ENCODE peak calls at places on chromosomes 4 and X, in six cellular contexts. One of them, this sample, is unnamed.

GRCh38 chrX:397575-397974 is 10.9 kb upstream of the PPP2R3B start:
- DNase-seq in H9: peak
- DNase-seq in mesenchymal stem cell: peak
- DNase-seq in H1: peak
- DNase-seq in IMR-90: peak
- DNase-seq in neuronal stem cell: peak
- DNase-seq in this sample: peak

GRCh38 chr4:48223633-48224295 is 45.9 kb downstream of the TEC start:
- DNase-seq in H1: no peak
- DNase-seq in mesenchymal stem cell: peak
- DNase-seq in IMR-90: peak
- DNase-seq in H9: no peak
- DNase-seq in neuronal stem cell: no peak
- DNase-seq in this sample: no peak

GRCh38 chrX:2351999-2352995 is 148.5 kb downstream of the DHRSX start:
- DNase-seq in mesenchymal stem cell: peak
- DNase-seq in neuronal stem cell: no peak
- DNase-seq in IMR-90: peak
- DNase-seq in H1: no peak
- DNase-seq in H9: no peak
- DNase-seq in this sample: peak

GRCh38 chrX:16786791-16787735 is 797 bp downstream of the TXLNG start:
- DNase-seq in mesenchymal stem cell: no peak
- DNase-seq in IMR-90: no peak
- DNase-seq in H1: peak
- DNase-seq in H9: no peak
- DNase-seq in neuronal stem cell: no peak
- DNase-seq in this sample: no peak

GRCh38 chrX:101417981-101418841 is 10.2 kb downstream of the HNRNPH2 start:
- DNase-seq in IMR-90: no peak
- DNase-seq in H9: peak
- DNase-seq in mesenchymal stem cell: peak
- DNase-seq in neuronal stem cell: peak
- DNase-seq in H1: peak
- DNase-seq in this sample: peak

GRCh38 chrX:148601034-148601433 is 100.6 kb downstream of the AFF2 start:
- DNase-seq in H9: no peak
- DNase-seq in IMR-90: no peak
- DNase-seq in neuronal stem cell: no peak
- DNase-seq in H1: no peak
- DNase-seq in mesenchymal stem cell: peak
- DNase-seq in this sample: peak

GRCh38 chrX:13507893-13508292 is 61.5 kb upstream of the EGFL6 start:
- DNase-seq in H9: no peak
- DNase-seq in H1: no peak
- DNase-seq in neuronal stem cell: no peak
- DNase-seq in mesenchymal stem cell: no peak
- DNase-seq in IMR-90: no peak
- DNase-seq in this sample: no peak

GRCh38 chr4:24973471-24974251 is 57.1 kb downstream of the LGI2 start:
- DNase-seq in H1: no peak
- DNase-seq in IMR-90: peak
- DNase-seq in neuronal stem cell: no peak
- DNase-seq in mesenchymal stem cell: no peak
- DNase-seq in H9: peak
- DNase-seq in this sample: no peak

GRCh38 chr4:31461425-31461824 is 741.3 kb downstream of the PCDH7 start:
- DNase-seq in neuronal stem cell: no peak
- DNase-seq in mesenchymal stem cell: peak
- DNase-seq in H9: no peak
- DNase-seq in H1: no peak
- DNase-seq in IMR-90: no peak
- DNase-seq in this sample: no peak

GRCh38 chr4:19026281-19026680 is 1004.7 kb upstream of the LCORL start:
- DNase-seq in H9: no peak
- DNase-seq in mesenchymal stem cell: no peak
- DNase-seq in H1: no peak
- DNase-seq in IMR-90: no peak
- DNase-seq in neuronal stem cell: no peak
- DNase-seq in this sample: no peak

GRCh38 chrX:115428011-115428410 is 133.0 kb upstream of the PLS3 start:
- DNase-seq in IMR-90: no peak
- DNase-seq in H9: no peak
- DNase-seq in H1: no peak
- DNase-seq in neuronal stem cell: no peak
- DNase-seq in mesenchymal stem cell: no peak
- DNase-seq in this sample: no peak

GRCh38 chr4:137692205-137692604 is 159.9 kb upstream of the PCDH18 start:
- DNase-seq in IMR-90: no peak
- DNase-seq in mesenchymal stem cell: no peak
- DNase-seq in H9: no peak
- DNase-seq in H1: no peak
- DNase-seq in neuronal stem cell: no peak
- DNase-seq in this sample: no peak

GRCh38 chr4:173499568-173500535 is 30.2 kb downstream of the HAND2 start:
- DNase-seq in H9: peak
- DNase-seq in mesenchymal stem cell: no peak
- DNase-seq in neuronal stem cell: no peak
- DNase-seq in H1: peak
- DNase-seq in IMR-90: no peak
- DNase-seq in this sample: peak

GRCh38 chr4:182447938-182448280 is 204.7 kb downstream of the TENM3 start:
- DNase-seq in neuronal stem cell: no peak
- DNase-seq in mesenchymal stem cell: no peak
- DNase-seq in H1: no peak
- DNase-seq in IMR-90: no peak
- DNase-seq in H9: no peak
- DNase-seq in this sample: no peak

GRCh38 chr4:133865606-133866327 is 335.8 kb downstream of the PABPC4L start:
- DNase-seq in mesenchymal stem cell: peak
- DNase-seq in H9: no peak
- DNase-seq in IMR-90: peak
- DNase-seq in H1: no peak
- DNase-seq in neuronal stem cell: peak
- DNase-seq in this sample: peak

GRCh38 chr4:137124278-137124932 is 407.9 kb downstream of the PCDH18 start:
- DNase-seq in mesenchymal stem cell: peak
- DNase-seq in H9: no peak
- DNase-seq in neuronal stem cell: peak
- DNase-seq in H1: no peak
- DNase-seq in IMR-90: peak
- DNase-seq in this sample: peak

GRCh38 chr4:112279025-112279881 is 6.5 kb downstream of the TIFA start:
- DNase-seq in mesenchymal stem cell: no peak
- DNase-seq in H9: no peak
- DNase-seq in IMR-90: peak
- DNase-seq in neuronal stem cell: no peak
- DNase-seq in H1: no peak
- DNase-seq in this sample: no peak

GRCh38 chr4:81260443-81261102 is 45.6 kb upstream of the PRKG2 start:
- DNase-seq in mesenchymal stem cell: no peak
- DNase-seq in IMR-90: no peak
- DNase-seq in H1: peak
- DNase-seq in neuronal stem cell: no peak
- DNase-seq in H9: peak
- DNase-seq in this sample: peak

GRCh38 chr4:118905546-118905945 is 16.9 kb downstream of the SYNPO2 start:
- DNase-seq in neuronal stem cell: no peak
- DNase-seq in H9: no peak
- DNase-seq in mesenchymal stem cell: peak
- DNase-seq in H1: no peak
- DNase-seq in IMR-90: peak
- DNase-seq in this sample: peak

GRCh38 chr4:108483650-108484049 is 136.7 kb upstream of the RPL34 start:
- DNase-seq in neuronal stem cell: no peak
- DNase-seq in IMR-90: no peak
- DNase-seq in H1: no peak
- DNase-seq in mesenchymal stem cell: no peak
- DNase-seq in H9: no peak
- DNase-seq in this sample: no peak

GRCh38 chr4:39354178-39354503 is 12.0 kb downstream of the RFC1 start:
- DNase-seq in H1: no peak
- DNase-seq in IMR-90: no peak
- DNase-seq in H9: no peak
- DNase-seq in mesenchymal stem cell: no peak
- DNase-seq in neuronal stem cell: no peak
- DNase-seq in this sample: no peak

GRCh38 chrX:139112432-139112831 is 400.9 kb upstream of the FGF13 start:
- DNase-seq in H9: no peak
- DNase-seq in H1: no peak
- DNase-seq in neuronal stem cell: no peak
- DNase-seq in IMR-90: no peak
- DNase-seq in mesenchymal stem cell: no peak
- DNase-seq in this sample: no peak

GRCh38 chrX:108114541-108114940 is 23.0 kb downstream of the ATG4A start:
- DNase-seq in H9: no peak
- DNase-seq in H1: no peak
- DNase-seq in mesenchymal stem cell: no peak
- DNase-seq in neuronal stem cell: no peak
- DNase-seq in IMR-90: no peak
- DNase-seq in this sample: no peak

GRCh38 chr4:152265149-152265621 is 270.7 kb downstream of the FBXW7 start:
- DNase-seq in neuronal stem cell: no peak
- DNase-seq in IMR-90: peak
- DNase-seq in mesenchymal stem cell: peak
- DNase-seq in H9: no peak
- DNase-seq in H1: no peak
- DNase-seq in this sample: no peak

GRCh38 chr4:118682928-118683327 is 2.3 kb upstream of the METTL14 start:
- DNase-seq in H9: no peak
- DNase-seq in IMR-90: peak
- DNase-seq in neuronal stem cell: no peak
- DNase-seq in H1: no peak
- DNase-seq in mesenchymal stem cell: peak
- DNase-seq in this sample: peak

GRCh38 chr4:154692311-154692818 is 51.4 kb upstream of the LRAT start:
- DNase-seq in mesenchymal stem cell: no peak
- DNase-seq in H9: no peak
- DNase-seq in H1: no peak
- DNase-seq in neuronal stem cell: no peak
- DNase-seq in IMR-90: no peak
- DNase-seq in this sample: no peak

GRCh38 chrX:48997455-48997854 is 4.6 kb downstream of the GRIPAP1 start:
- DNase-seq in mesenchymal stem cell: no peak
- DNase-seq in H9: no peak
- DNase-seq in neuronal stem cell: no peak
- DNase-seq in IMR-90: no peak
- DNase-seq in H1: no peak
- DNase-seq in this sample: no peak
- H2BK15ac ChIP-seq in mesenchymal stem cell: no peak
- H2BK15ac ChIP-seq in H9: no peak
- H2BK15ac ChIP-seq in neuronal stem cell: no peak
- H2BK15ac ChIP-seq in IMR-90: no peak
- H2BK15ac ChIP-seq in H1: no peak
- H2BK15ac ChIP-seq in this sample: no peak

DNA sequence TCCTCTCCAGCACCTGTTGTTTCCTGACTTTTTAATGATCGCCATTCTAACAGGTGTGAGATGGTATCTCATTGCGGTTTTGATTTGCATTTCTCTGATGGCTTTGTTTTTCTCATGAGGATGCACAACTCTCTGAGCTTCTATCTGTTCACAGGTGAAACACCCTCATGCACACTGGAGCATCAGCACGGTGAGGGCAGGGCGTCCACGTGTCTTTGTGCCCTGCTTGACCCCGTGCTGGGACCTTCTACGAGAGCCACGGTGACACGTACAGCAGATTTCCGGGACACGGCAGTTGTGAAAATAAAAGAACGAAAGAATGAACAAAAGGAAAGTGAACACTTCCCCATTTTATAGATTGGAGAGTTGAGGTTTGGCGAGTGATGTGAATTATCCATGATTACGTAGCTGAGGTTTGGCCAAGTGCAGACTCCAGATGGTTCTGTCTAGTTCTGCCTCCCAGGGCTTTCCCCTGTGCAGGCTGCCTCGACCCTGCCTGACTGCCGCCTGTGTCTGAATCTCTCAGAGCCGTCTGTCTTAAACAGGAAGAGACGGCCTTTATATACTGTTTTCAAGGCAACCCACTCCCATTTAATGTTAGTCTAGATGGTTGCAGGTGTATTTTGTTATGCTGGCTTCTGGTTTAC is 67.8 kb upstream of the SORBS2 start:
- DNase-seq in mesenchymal stem cell: no peak
- DNase-seq in H1: no peak
- DNase-seq in neuronal stem cell: no peak
- DNase-seq in H9: no peak
- DNase-seq in IMR-90: no peak
- DNase-seq in this sample: no peak
- H3K4me2 ChIP-seq in mesenchymal stem cell: no peak
- H3K4me2 ChIP-seq in H1: no peak
- H3K4me2 ChIP-seq in neuronal stem cell: no peak
- H3K4me2 ChIP-seq in H9: no peak
- H3K4me2 ChIP-seq in IMR-90: no peak
- H3K4me2 ChIP-seq in this sample: no peak

DNA sequence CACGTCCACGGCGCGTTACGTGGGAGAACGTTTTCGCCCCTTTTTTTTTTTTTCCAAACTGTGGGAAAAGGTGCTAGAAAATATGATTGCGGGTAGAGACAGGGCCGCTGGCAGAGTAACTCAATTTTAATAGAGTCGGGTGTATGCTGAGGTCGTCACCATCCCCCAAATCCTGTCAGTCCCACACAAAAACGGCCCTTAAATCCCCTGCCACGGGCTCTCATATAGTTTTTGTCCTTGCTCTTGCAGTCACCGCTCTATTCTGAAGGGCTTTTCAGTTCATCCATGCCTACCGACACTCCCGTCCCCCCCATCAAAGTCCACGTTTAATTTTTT is 796 bp upstream of the MED14 start:
- DNase-seq in IMR-90: no peak
- DNase-seq in neuronal stem cell: no peak
- DNase-seq in H1: no peak
- DNase-seq in mesenchymal stem cell: no peak
- DNase-seq in H9: no peak
- DNase-seq in this sample: peak
- H4K8ac ChIP-seq in IMR-90: peak
- H4K8ac ChIP-seq in neuronal stem cell: no peak
- H4K8ac ChIP-seq in H1: peak
- H4K8ac ChIP-seq in mesenchymal stem cell: peak
- H4K8ac ChIP-seq in H9: no peak
- H4K8ac ChIP-seq in this sample: no peak

DNA sequence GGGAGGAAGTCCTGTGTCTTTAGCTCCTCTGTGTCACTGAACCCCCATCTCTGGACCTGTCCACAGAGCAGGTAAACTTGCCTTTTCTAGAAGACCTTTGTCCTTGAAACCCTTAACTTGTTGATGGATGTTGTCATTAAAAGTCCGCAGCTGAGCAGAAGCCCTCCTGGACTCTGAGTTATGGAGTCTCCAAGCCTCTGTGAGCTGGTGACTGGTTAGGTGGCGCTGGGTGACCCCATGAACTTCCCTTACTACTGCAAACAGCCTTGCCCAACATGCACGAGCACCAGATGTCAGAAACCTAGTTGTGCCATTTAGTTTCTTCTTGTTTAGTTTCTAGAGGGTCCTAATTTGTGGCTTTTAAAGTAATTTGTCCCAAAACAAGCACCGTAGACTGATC is 67.0 kb upstream of the SHISA3 start:
- DNase-seq in neuronal stem cell: no peak
- DNase-seq in H9: no peak
- DNase-seq in mesenchymal stem cell: peak
- DNase-seq in H1: no peak
- DNase-seq in IMR-90: no peak
- DNase-seq in this sample: no peak
- H2BK15ac ChIP-seq in neuronal stem cell: no peak
- H2BK15ac ChIP-seq in H9: no peak
- H2BK15ac ChIP-seq in mesenchymal stem cell: no peak
- H2BK15ac ChIP-seq in H1: no peak
- H2BK15ac ChIP-seq in IMR-90: no peak
- H2BK15ac ChIP-seq in this sample: no peak

GRCh38 chr4:121784975-121785374 is 16.1 kb upstream of the EXOSC9 start:
- DNase-seq in mesenchymal stem cell: peak
- DNase-seq in H9: no peak
- DNase-seq in neuronal stem cell: no peak
- DNase-seq in IMR-90: peak
- DNase-seq in H1: no peak
- DNase-seq in this sample: no peak
- H3K4me2 ChIP-seq in mesenchymal stem cell: no peak
- H3K4me2 ChIP-seq in H9: no peak
- H3K4me2 ChIP-seq in neuronal stem cell: no peak
- H3K4me2 ChIP-seq in IMR-90: no peak
- H3K4me2 ChIP-seq in H1: no peak
- H3K4me2 ChIP-seq in this sample: no peak

This sample was measured in mesendoderm.